ENCODE peak calls at places on chromosomes 11 and 22, in five cellular contexts. X is fibroblast of gingiva; P is GM04504; B is dorsolateral prefrontal cortex; V is stimulated activated CD8-positive, alpha-beta memory T cell treated with anti-CD3 and anti-CD28 coated beads, Interleukin-12 subunit alpha, Interleukin-12 subunit beta, amount 100 ng/mL, for 4 hours. K is an unnamed sample.

GRCh38 chr11:94793822-94794221 is 25.7 kb downstream of the AMOTL1 start:
- DNase-seq in X (no peak), P (no peak), B (no peak), V (no peak), K (no peak)

GRCh38 chr22:44399906-44400762 is 87.4 kb upstream of the SHISAL1 start:
- DNase-seq in X (no peak), P (no peak), B (no peak), V (no peak), K (no peak)

GRCh38 chr11:88404932-88405710 is 67.6 kb upstream of the CTSC start:
- DNase-seq in X (no peak), P (no peak), B (no peak), V (no peak), K (no peak)

GRCh38 chr11:84526250-84526649 is 1100.9 kb downstream of the DLG2 start:
- DNase-seq in X (no peak), P (no peak), B (no peak), V (no peak), K (no peak)

GRCh38 chr22:30860176-30861105 is 108.1 kb downstream of the MORC2 start:
- DNase-seq in X (no peak), P (no peak), B (no peak), V (no peak), K (no peak)

GRCh38 chr11:6693342-6694228 is 10.4 kb upstream of the MRPL17 start:
- DNase-seq in X (peak; percentile 64), P (peak; percentile 68), B (no peak), V (peak; percentile 19), K (no peak)

GRCh38 chr11:14644396-14645246 is 1.0 kb downstream of the PDE3B start:
- DNase-seq in X (no peak), P (no peak), B (peak; percentile 12), V (peak; percentile 24), K (peak; percentile 37)

GRCh38 chr11:78325274-78325781 is 92.3 kb downstream of the GAB2 start:
- DNase-seq in X (no peak), P (no peak), B (no peak), V (no peak), K (no peak)

K was measured in natural killer cell.